ENCODE peak calls at places on chromosomes 3 and 15, in six cellular contexts. T is hepatocyte, I is ovary, F is cardiac muscle cell, J is heart left ventricle, E is right atrium auricular region. Q is an unnamed sample.

GRCh38 chr15:59243622-59244021 is 37.0 kb downstream of the LDHAL6B start:
- DNase-seq in E (no peak), J (no peak), T (no peak), F (no peak), I (no peak), Q (no peak)

GRCh38 chr3:194383276-194383940 is 13.9 kb upstream of the LRRC15 start:
- DNase-seq in I (no peak), T (no peak), F (no peak), E (no peak), J (no peak), Q (no peak)

GRCh38 chr3:179791793-179792192 is 139.0 kb downstream of the USP13 start:
- DNase-seq in F (no peak), E (no peak), I (no peak), J (no peak), T (no peak), Q (no peak)

GRCh38 chr3:160192310-160192709 is 32.9 kb upstream of the C3orf80 start:
- DNase-seq in E (no peak), F (no peak), T (no peak), I (no peak), J (no peak), Q (no peak)

GRCh38 chr3:42843730-42844713 is 31.7 kb downstream of the CYP8B1 start:
- DNase-seq in J (peak; percentile 26), T (no peak), I (no peak), E (peak; percentile 71), F (peak; percentile 25), Q (no peak)

GRCh38 chr15:58391088-58391487 is 40.7 kb upstream of the LIPC start:
- DNase-seq in T (no peak), I (no peak), J (no peak), E (no peak), F (no peak), Q (no peak)

GRCh38 chr15:61660579-61660978 is 399.7 kb downstream of the VPS13C start:
- DNase-seq in T (peak; percentile 26), F (peak; percentile 5), I (no peak), J (no peak), E (no peak), Q (no peak)

GRCh38 chr3:73999501-73999900 is 374.8 kb upstream of the PDZRN3 start:
- DNase-seq in T (no peak), E (no peak), J (no peak), F (no peak), I (no peak), Q (no peak)

GRCh38 chr3:88986834-88987233 is 120.6 kb upstream of the EPHA3 start:
- DNase-seq in F (peak; percentile 10), E (no peak), I (no peak), T (no peak), J (no peak), Q (no peak)

GRCh38 chr15:84715442-84716035 is 400 bp downstream of the SEC11A start:
- DNase-seq in J (no peak), I (no peak), F (peak; percentile 42), E (no peak), T (peak; percentile 59), Q (peak; percentile 7)

GRCh38 chr3:170953736-170954135 is 45.3 kb upstream of the EIF5A2 start:
- DNase-seq in F (no peak), E (no peak), J (no peak), T (no peak), I (no peak), Q (no peak)

GRCh38 chr15:88649286-88649733 is 10.5 kb downstream of the ISG20 start:
- DNase-seq in T (no peak), E (peak; percentile 59), F (peak; percentile 93), I (no peak), J (peak; percentile 77), Q (peak; percentile 63)

GRCh38 chr15:51310064-51310463 is 28.3 kb downstream of the CYP19A1 start:
- DNase-seq in I (no peak), J (no peak), F (peak; percentile 89), E (peak; percentile 64), T (no peak), Q (no peak)

GRCh38 chr3:242986-243706 is 46.6 kb downstream of the CHL1 start:
- DNase-seq in I (no peak), T (no peak), J (no peak), F (no peak), E (no peak), Q (no peak)

GRCh38 chr3:62135731-62136130 is 237.6 kb downstream of the FEZF2 start:
- DNase-seq in J (no peak), T (no peak), I (no peak), E (no peak), F (no peak), Q (no peak)

GRCh38 chr3:87461443-87461842 is 185.1 kb upstream of the POU1F1 start:
- DNase-seq in I (no peak), J (no peak), F (no peak), E (no peak), T (no peak), Q (no peak)

GRCh38 chr3:66413151-66413751 is 87.6 kb downstream of the LRIG1 start:
- DNase-seq in T (no peak), J (no peak), F (peak; percentile 28), I (no peak), E (no peak), Q (no peak)

GRCh38 chr15:37695719-37696118 is 238.7 kb upstream of the TMCO5A start:
- DNase-seq in F (peak; percentile 5), T (no peak), J (no peak), E (no peak), I (no peak), Q (no peak)

GRCh38 chr3:146929696-146930095 is 324.6 kb upstream of the PLSCR5 start:
- DNase-seq in I (no peak), J (no peak), E (no peak), F (no peak), T (no peak), Q (no peak)

GRCh38 chr3:77254967-77255831 is 215.3 kb downstream of the ROBO2 start:
- DNase-seq in F (peak; percentile 60), E (no peak), J (no peak), I (no peak), T (peak; percentile 81), Q (no peak)

GRCh38 chr3:87553058-87553457 is 276.7 kb upstream of the POU1F1 start:
- DNase-seq in T (peak; percentile 28), E (no peak), J (no peak), F (no peak), I (no peak), Q (no peak)

GRCh38 chr15:58877999-58878825 is 55.3 kb downstream of the SLTM start:
- DNase-seq in J (no peak), T (no peak), E (no peak), I (no peak), F (no peak), Q (no peak)

GRCh38 chr15:81225161-81225671 is 28.5 kb downstream of the IL16 start:
- DNase-seq in I (no peak), F (peak; percentile 6), T (no peak), E (peak; percentile 82), J (peak; percentile 80), Q (no peak)

GRCh38 chr3:50139718-50140423 is 15.3 kb upstream of the SEMA3F start:
- DNase-seq in T (no peak), E (no peak), F (no peak), J (no peak), I (no peak), Q (no peak)

GRCh38 chr3:50137567-50137966 is 17.6 kb upstream of the SEMA3F start:
- DNase-seq in E (no peak), T (no peak), F (no peak), I (no peak), J (no peak), Q (no peak)

GRCh38 chr3:50139308-50139707 is 15.8 kb upstream of the SEMA3F start:
- DNase-seq in F (no peak), E (no peak), J (no peak), I (no peak), T (no peak), Q (no peak)

GRCh38 chr3:50136714-50137405 is 18.3 kb upstream of the SEMA3F start:
- DNase-seq in I (no peak), T (no peak), F (no peak), J (no peak), E (no peak), Q (no peak)

GRCh38 chr3:50138266-50139230 is 16.6 kb upstream of the SEMA3F start:
- DNase-seq in T (peak; percentile 53), I (no peak), J (no peak), F (peak; percentile 66), E (no peak), Q (no peak)
- H3K27ac ChIP-seq in T (peak overlapping the region; percentile 81), I (no peak overlapping the region), J (no peak overlapping the region), F (no peak overlapping the region), E (no peak overlapping the region), Q (no peak overlapping the region)

GRCh38 chr15:86328658-86329057 is 249.0 kb downstream of the AGBL1 start:
- DNase-seq in I (no peak), J (no peak), F (no peak), T (no peak), E (no peak), Q (no peak)
- H3K27ac ChIP-seq in I (no peak overlapping the region), J (no peak overlapping the region), F (no peak overlapping the region), T (no peak overlapping the region), E (no peak overlapping the region), Q (no peak overlapping the region)

DNA sequence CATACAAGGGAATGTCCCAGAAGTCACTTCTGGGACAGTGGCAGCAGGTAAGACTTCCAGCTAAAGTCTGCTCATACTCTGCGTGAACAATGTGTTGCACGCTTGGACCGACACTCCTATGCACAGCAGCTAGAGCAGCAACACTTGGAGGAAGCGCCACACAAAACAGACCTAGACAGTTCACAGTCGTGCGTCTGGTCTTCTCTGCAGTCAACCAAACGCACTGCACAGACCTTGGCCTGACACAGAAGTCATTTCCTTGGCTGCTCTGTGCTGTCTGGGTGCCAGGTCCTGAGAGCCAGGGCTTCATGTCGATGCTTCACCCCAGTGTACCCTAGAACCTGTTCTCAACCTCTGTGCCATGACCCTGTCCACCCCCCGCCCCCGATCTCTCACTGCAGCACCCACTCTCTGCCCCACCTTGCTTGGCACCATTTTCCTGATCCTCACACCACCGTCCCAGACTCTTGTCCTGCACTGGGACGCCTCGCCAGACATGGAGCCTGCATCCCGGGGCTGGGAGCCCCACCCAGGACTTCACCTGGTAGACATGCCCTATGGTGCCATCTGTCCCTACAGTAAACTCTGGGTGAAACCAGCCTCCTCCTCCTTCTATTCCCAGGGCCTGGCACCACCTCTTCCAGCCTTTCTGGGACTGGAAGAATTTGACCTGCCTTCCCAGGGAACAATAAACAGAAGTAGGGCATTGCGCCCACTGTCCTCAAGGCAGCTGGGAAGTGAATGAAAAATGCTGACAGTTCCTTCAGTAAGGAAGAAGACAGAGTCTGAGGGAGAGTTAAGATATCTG is 3.1 kb downstream of the ATP10A start:
- DNase-seq in I (no peak), E (no peak), J (no peak), F (no peak), T (no peak), Q (peak; percentile 45)
- H3K27ac ChIP-seq in I (no peak overlapping the region), E (no peak overlapping the region), J (no peak overlapping the region), F (no peak overlapping the region), T (no peak overlapping the region), Q (peak overlapping the region; percentile 63)

GRCh38 chr3:58021072-58021959 is 13.1 kb downstream of the FLNB start:
- DNase-seq in J (no peak), E (no peak), I (no peak), F (no peak), T (no peak), Q (no peak)
- H3K27ac ChIP-seq in J (peak overlapping the region; percentile 18), E (peak overlapping the region; percentile 61), I (no peak overlapping the region), F (peak overlapping the region; percentile 60), T (peak overlapping the region; percentile 78), Q (no peak overlapping the region)

Q was measured in CD4-positive, alpha-beta memory T cell.